ENCODE peak calls at places on chromosomes 16 and 17, in five cellular contexts. One of them, this sample, is unnamed.

GRCh38 chr16:88881675-88882357 is 15.4 kb upstream of the PABPN1L start:
- DNase-seq in esophagus squamous epithelium: no peak
- DNase-seq in adipocyte: no peak
- DNase-seq in cardiac fibroblast: no peak
- DNase-seq in H7: peak
- DNase-seq in this sample: no peak

GRCh38 chr17:51120357-51120738 is 320 bp downstream of the SPAG9 start:
- DNase-seq in cardiac fibroblast: peak
- DNase-seq in H7: peak
- DNase-seq in esophagus squamous epithelium: no peak
- DNase-seq in adipocyte: no peak
- DNase-seq in this sample: no peak

GRCh38 chr16:29806096-29806579 is at the start of gene MAZ:
- DNase-seq in adipocyte: peak
- DNase-seq in esophagus squamous epithelium: no peak
- DNase-seq in H7: no peak
- DNase-seq in cardiac fibroblast: peak
- DNase-seq in this sample: no peak

GRCh38 chr17:6153416-6153815 is 83.2 kb downstream of the WSCD1 start:
- DNase-seq in adipocyte: no peak
- DNase-seq in cardiac fibroblast: no peak
- DNase-seq in H7: no peak
- DNase-seq in esophagus squamous epithelium: no peak
- DNase-seq in this sample: no peak

GRCh38 chr17:16483021-16483645 is 8.9 kb downstream of the LRRC75A start:
- DNase-seq in esophagus squamous epithelium: no peak
- DNase-seq in H7: no peak
- DNase-seq in adipocyte: no peak
- DNase-seq in cardiac fibroblast: no peak
- DNase-seq in this sample: no peak

GRCh38 chr17:6035801-6036394 is 34.3 kb upstream of the WSCD1 start:
- DNase-seq in H7: no peak
- DNase-seq in cardiac fibroblast: no peak
- DNase-seq in adipocyte: peak
- DNase-seq in esophagus squamous epithelium: no peak
- DNase-seq in this sample: no peak

GRCh38 chr17:62965149-62965648 is 836 bp upstream of the TANC2 start:
- DNase-seq in H7: peak
- DNase-seq in esophagus squamous epithelium: no peak
- DNase-seq in cardiac fibroblast: no peak
- DNase-seq in adipocyte: no peak
- DNase-seq in this sample: no peak

GRCh38 chr17:29682987-29683386 is 60.3 kb upstream of the CORO6 start:
- DNase-seq in adipocyte: no peak
- DNase-seq in esophagus squamous epithelium: no peak
- DNase-seq in cardiac fibroblast: no peak
- DNase-seq in H7: peak
- DNase-seq in this sample: no peak

GRCh38 chr17:43720311-43721060 is 38.1 kb downstream of the SOST start:
- DNase-seq in cardiac fibroblast: peak
- DNase-seq in H7: peak
- DNase-seq in adipocyte: peak
- DNase-seq in esophagus squamous epithelium: peak
- DNase-seq in this sample: no peak

GRCh38 chr17:51481370-51481769 is 221.0 kb downstream of the UTP18 start:
- DNase-seq in cardiac fibroblast: no peak
- DNase-seq in adipocyte: no peak
- DNase-seq in esophagus squamous epithelium: no peak
- DNase-seq in H7: no peak
- DNase-seq in this sample: no peak

GRCh38 chr16:55773859-55774549 is 58.9 kb downstream of the CES1 start:
- DNase-seq in H7: no peak
- DNase-seq in cardiac fibroblast: peak
- DNase-seq in adipocyte: no peak
- DNase-seq in esophagus squamous epithelium: no peak
- DNase-seq in this sample: no peak

GRCh38 chr17:49783051-49783715 is 5.3 kb upstream of the KAT7 start:
- DNase-seq in H7: no peak
- DNase-seq in cardiac fibroblast: no peak
- DNase-seq in adipocyte: no peak
- DNase-seq in esophagus squamous epithelium: no peak
- DNase-seq in this sample: no peak

GRCh38 chr16:13982446-13982845 is 62.5 kb downstream of the ERCC4 start:
- DNase-seq in esophagus squamous epithelium: no peak
- DNase-seq in cardiac fibroblast: no peak
- DNase-seq in H7: no peak
- DNase-seq in adipocyte: peak
- DNase-seq in this sample: no peak

GRCh38 chr17:43829738-43830137 is 3.2 kb downstream of the MPP3 start:
- DNase-seq in H7: no peak
- DNase-seq in esophagus squamous epithelium: no peak
- DNase-seq in cardiac fibroblast: no peak
- DNase-seq in adipocyte: no peak
- DNase-seq in this sample: no peak

GRCh38 chr17:58060596-58061191 is 22.5 kb upstream of the DYNLL2 start:
- DNase-seq in adipocyte: no peak
- DNase-seq in esophagus squamous epithelium: no peak
- DNase-seq in H7: no peak
- DNase-seq in cardiac fibroblast: peak
- DNase-seq in this sample: no peak

GRCh38 chr17:78125138-78125913 is 3.2 kb downstream of the TMC6 start:
- DNase-seq in H7: no peak
- DNase-seq in esophagus squamous epithelium: no peak
- DNase-seq in adipocyte: no peak
- DNase-seq in cardiac fibroblast: no peak
- DNase-seq in this sample: no peak

GRCh38 chr16:85425061-85425662 is 188.0 kb upstream of the GSE1 start:
- DNase-seq in H7: no peak
- DNase-seq in adipocyte: no peak
- DNase-seq in cardiac fibroblast: no peak
- DNase-seq in esophagus squamous epithelium: no peak
- DNase-seq in this sample: no peak

GRCh38 chr16:557463-558297 is 2.5 kb upstream of the PRR35 start:
- DNase-seq in esophagus squamous epithelium: no peak
- DNase-seq in H7: peak
- DNase-seq in cardiac fibroblast: no peak
- DNase-seq in adipocyte: no peak
- DNase-seq in this sample: no peak

GRCh38 chr16:8669481-8669880 is 4.9 kb upstream of the ABAT start:
- DNase-seq in H7: no peak
- DNase-seq in esophagus squamous epithelium: no peak
- DNase-seq in cardiac fibroblast: no peak
- DNase-seq in adipocyte: no peak
- DNase-seq in this sample: no peak

GRCh38 chr16:4058386-4058785 is 57.9 kb downstream of the ADCY9 start:
- DNase-seq in adipocyte: peak
- DNase-seq in esophagus squamous epithelium: no peak
- DNase-seq in cardiac fibroblast: no peak
- DNase-seq in H7: no peak
- DNase-seq in this sample: no peak

GRCh38 chr16:23508589-23509440 is 1.5 kb downstream of the GGA2 start:
- DNase-seq in esophagus squamous epithelium: no peak
- DNase-seq in cardiac fibroblast: peak
- DNase-seq in adipocyte: peak
- DNase-seq in H7: peak
- DNase-seq in this sample: no peak

GRCh38 chr17:915416-916201 is 64.0 kb downstream of the NXN start:
- DNase-seq in esophagus squamous epithelium: no peak
- DNase-seq in H7: peak
- DNase-seq in adipocyte: no peak
- DNase-seq in cardiac fibroblast: peak
- DNase-seq in this sample: no peak

GRCh38 chr17:32879143-32879542 is 2.2 kb upstream of the MYO1D start:
- DNase-seq in adipocyte: no peak
- DNase-seq in H7: no peak
- DNase-seq in cardiac fibroblast: no peak
- DNase-seq in esophagus squamous epithelium: no peak
- DNase-seq in this sample: no peak

GRCh38 chr17:79562806-79563141 is 48.1 kb downstream of the RBFOX3 start:
- DNase-seq in adipocyte: no peak
- DNase-seq in esophagus squamous epithelium: no peak
- DNase-seq in cardiac fibroblast: no peak
- DNase-seq in H7: peak
- DNase-seq in this sample: no peak